ENCODE peak calls at places on chromosomes 4 and X, in four cellular contexts. R, L, X and S are unnamed samples.

GRCh38 chr4:120824905-120825304 is 97.6 kb downstream of the PRDM5 start:
- DNase-seq in X (no peak), R (no peak), L (no peak), S (no peak)

GRCh38 chr4:123396294-123397275 is at the start of gene SPRY1:
- DNase-seq in X (peak), L (peak), R (peak), S (peak)

GRCh38 chrX:70087857-70088256 is 25.6 kb downstream of the OTUD6A start:
- DNase-seq in L (no peak), R (no peak), X (peak), S (no peak)

GRCh38 chrX:109350621-109351020 is 131.3 kb downstream of the GUCY2F start:
- DNase-seq in L (no peak), R (no peak), X (no peak), S (no peak)

GRCh38 chr4:109990307-109991257 is 77.9 kb downstream of the EGF start:
- DNase-seq in X (no peak), R (no peak), L (no peak), S (no peak)

GRCh38 chr4:4721636-4722035 is 137.8 kb upstream of the MSX1 start:
- DNase-seq in R (no peak), X (no peak), L (no peak), S (no peak)

GRCh38 chr4:111689731-111690130 is 455.5 kb upstream of the FAM241A start:
- DNase-seq in L (no peak), X (no peak), R (no peak), S (no peak)

GRCh38 chr4:16026155-16026761 is 57.6 kb downstream of the PROM1 start:
- DNase-seq in R (no peak), L (no peak), X (peak), S (no peak)

GRCh38 chr4:99966692-99967091 is 16.6 kb upstream of the H2AZ1 start:
- DNase-seq in L (no peak), R (no peak), X (no peak), S (no peak)

GRCh38 chr4:24973471-24974251 is 57.1 kb downstream of the LGI2 start:
- DNase-seq in X (peak), L (peak), R (no peak), S (no peak)

GRCh38 chr4:148205481-148205880 is 236.7 kb downstream of the NR3C2 start:
- DNase-seq in X (no peak), L (no peak), R (no peak), S (no peak)

GRCh38 chr4:112279025-112279881 is 6.5 kb downstream of the TIFA start:
- DNase-seq in X (no peak), L (no peak), R (no peak), S (no peak)

GRCh38 chr4:119479180-119479814 is 149.3 kb downstream of the PDE5A start:
- DNase-seq in L (no peak), R (no peak), X (no peak), S (no peak)

GRCh38 chrX:119692241-119693031 is 532 bp downstream of the SEPTIN6 start:
- DNase-seq in X (peak), L (no peak), R (peak), S (peak)

GRCh38 chr4:166324321-166324720 is 451.3 kb downstream of the TLL1 start:
- DNase-seq in R (no peak), X (no peak), L (no peak), S (no peak)